ENCODE peak calls at places on chromosomes 6 and 20, in eight cellular contexts. I, P, Z, M, Y, H, B and X are unnamed samples.

GRCh38 chr20:34512266-34512954 is 3.8 kb upstream of the DYNLRB1 start:
- DNase-seq in B (no peak), H (peak; percentile 38), Y (no peak), Z (no peak), I (no peak), P (no peak), M (no peak), X (no peak)

GRCh38 chr6:160261991-160262718 is 3.5 kb upstream of the SLC22A2 start:
- DNase-seq in Z (no peak), M (no peak), Y (no peak), P (no peak), B (no peak), H (no peak), I (no peak), X (no peak)

GRCh38 chr20:47578543-47578942 is 76.9 kb downstream of the NCOA3 start:
- DNase-seq in H (no peak), I (no peak), Z (no peak), M (no peak), B (no peak), Y (no peak), P (no peak), X (no peak)

GRCh38 chr20:41135187-41135887 is 2.0 kb upstream of the PLCG1 start:
- DNase-seq in H (peak; percentile 34), M (peak; percentile 65), Y (peak; percentile 43), Z (no peak), B (peak; percentile 27), P (no peak), I (peak; percentile 50), X (peak; percentile 52)

GRCh38 chr20:62570897-62571666 is 71.2 kb upstream of the SLCO4A1 start:
- DNase-seq in M (no peak), Y (no peak), B (no peak), H (no peak), I (no peak), Z (no peak), P (no peak), X (no peak)

GRCh38 chr20:33731693-33732165 is at the start of gene ZNF341:
- DNase-seq in P (peak; percentile 65), M (peak; percentile 87), H (peak; percentile 87), B (peak; percentile 76), Z (no peak), I (peak; percentile 84), Y (peak; percentile 89), X (peak; percentile 88)

GRCh38 chr6:111087106-111087835 is at the start of gene SLC16A10:
- DNase-seq in B (peak; percentile 54), Y (peak; percentile 81), H (peak; percentile 23), Z (peak; percentile 32), P (peak; percentile 50), M (peak; percentile 78), I (peak; percentile 91), X (peak; percentile 89)

GRCh38 chr6:108556864-108557493 is 3.7 kb upstream of the FOXO3 start:
- DNase-seq in H (peak; percentile 88), Z (no peak), B (no peak), P (no peak), Y (no peak), M (no peak), I (no peak), X (no peak)

GRCh38 chr6:100889351-100889750 is 8.2 kb upstream of the ASCC3 start:
- DNase-seq in P (no peak), Z (no peak), H (no peak), B (no peak), M (no peak), Y (no peak), I (no peak), X (no peak)

GRCh38 chr6:42101186-42101657 is 41.2 kb downstream of the C6orf132 start:
- DNase-seq in P (no peak), I (no peak), H (no peak), M (no peak), B (no peak), Z (no peak), Y (no peak), X (no peak)

GRCh38 chr6:157151989-157152388 is 171.3 kb downstream of the TMEM242 start:
- DNase-seq in Z (no peak), H (peak; percentile 70), B (no peak), I (no peak), P (no peak), M (no peak), Y (no peak), X (no peak)

GRCh38 chr6:152299336-152299735 is 337.8 kb downstream of the SYNE1 start:
- DNase-seq in Z (no peak), H (no peak), P (no peak), B (no peak), I (no peak), M (no peak), Y (no peak), X (no peak)

GRCh38 chr20:45890077-45890996 is 671 bp downstream of the NEURL2 start:
- DNase-seq in I (peak; percentile 33), H (peak; percentile 74), B (no peak), Y (no peak), M (peak; percentile 44), P (peak; percentile 80), Z (no peak), X (no peak)

GRCh38 chr20:21513881-21514540 is at the start of gene NKX2-2:
- DNase-seq in M (no peak), P (no peak), Y (no peak), I (no peak), B (no peak), H (no peak), Z (no peak), X (peak; percentile 43)

GRCh38 chr20:3869839-3870634 is 19.1 kb upstream of the PANK2 start:
- DNase-seq in Z (no peak), P (no peak), B (no peak), Y (no peak), I (no peak), H (no peak), M (no peak), X (no peak)

GRCh38 chr20:59253325-59253724 is 47.1 kb upstream of the EDN3 start:
- DNase-seq in P (no peak), Z (no peak), B (no peak), Y (no peak), I (peak; percentile 79), M (peak; percentile 38), H (no peak), X (peak; percentile 40)

GRCh38 chr20:25668446-25668845 is 28.2 kb downstream of the ZNF337 start:
- DNase-seq in B (no peak), I (no peak), H (no peak), M (no peak), Z (no peak), P (no peak), Y (no peak), X (no peak)

GRCh38 chr6:8707956-8708772 is 272.8 kb upstream of the SLC35B3 start:
- DNase-seq in Z (no peak), I (no peak), P (no peak), B (no peak), Y (peak; percentile 46), H (peak; percentile 33), M (no peak), X (no peak)

GRCh38 chr20:59604770-59605665 is 678 bp downstream of the PHACTR3 start:
- DNase-seq in B (no peak), Y (no peak), M (no peak), I (no peak), P (no peak), H (no peak), Z (no peak), X (no peak)

GRCh38 chr6:57327311-57327710 is 9.9 kb downstream of the PRIM2 start:
- DNase-seq in M (no peak), P (no peak), B (no peak), H (no peak), Y (no peak), I (no peak), Z (no peak), X (no peak)

GRCh38 chr6:41318648-41319565 is 16.5 kb upstream of the NCR2 start:
- DNase-seq in I (peak; percentile 76), P (peak; percentile 38), B (peak; percentile 71), M (peak; percentile 78), Y (peak; percentile 76), Z (no peak), H (peak; percentile 85), X (peak; percentile 83)